ENCODE peak calls at places on chromosomes 1 and 21, in four cellular contexts. P is PC-9, W is K562, X is neural progenitor cell. E is an unnamed sample. For H3K36me3, the result is how much of the 10 kb centered on the place peaks cover.

GRCh38 chr1:181503130-181503810 is 20.0 kb downstream of the CACNA1E start:
- DNase-seq in P (no peak), W (no peak), X (no peak), E (no peak)

GRCh38 chr21:31132574-31133242 is 94.4 kb upstream of the KRTAP19-8 start:
- DNase-seq in P (no peak), W (no peak), X (no peak), E (no peak)

GRCh38 chr21:42219606-42220137 is 732 bp downstream of the ABCG1 start:
- DNase-seq in P (no peak), W (no peak), X (peak), E (peak)

GRCh38 chr1:235650341-235651169 is 971 bp upstream of the GNG4 start:
- DNase-seq in P (no peak), W (no peak), X (peak), E (peak)

GRCh38 chr1:179709841-179710329 is 33.2 kb upstream of the FAM163A start:
- DNase-seq in P (no peak), W (no peak), X (no peak), E (no peak)

GRCh38 chr1:93219443-93219842 is 38.9 kb downstream of the CCDC18 start:
- DNase-seq in P (no peak), W (no peak), X (no peak), E (no peak)

GRCh38 chr1:168102482-168102881 is 34.2 kb downstream of the GPR161 start:
- DNase-seq in P (no peak), W (no peak), X (no peak), E (no peak)

GRCh38 chr1:174995916-174996315 is 3.8 kb upstream of the CACYBP start:
- DNase-seq in P (no peak), W (no peak), X (no peak), E (no peak)

GRCh38 chr1:236150291-236150940 is 8.1 kb downstream of the GPR137B start:
- DNase-seq in P (no peak), W (no peak), X (no peak), E (no peak)

GRCh38 chr1:47963568-47963973 is 33.6 kb downstream of the TRABD2B start:
- DNase-seq in P (no peak), W (no peak), X (no peak), E (no peak)

GRCh38 chr1:24932284-24932683 is 2.2 kb upstream of the RUNX3 start:
- DNase-seq in P (no peak), W (peak), X (peak), E (peak)

GRCh38 chr1:4868521-4868920 is 214.1 kb downstream of the AJAP1 start:
- DNase-seq in P (no peak), W (no peak), X (no peak), E (no peak)

GRCh38 chr1:91597215-91597614 is 96.6 kb downstream of the CDC7 start:
- DNase-seq in P (no peak), W (no peak), X (no peak), E (no peak)

GRCh38 chr21:15289896-15290841 is 225.4 kb upstream of the NRIP1 start:
- DNase-seq in P (no peak), W (peak), X (peak), E (no peak)

GRCh38 chr1:34140011-34140676 is 24.9 kb downstream of the CSMD2 start:
- DNase-seq in P (no peak), W (no peak), X (no peak), E (no peak)

GRCh38 chr1:117093870-117094621 is 27.5 kb downstream of the TRIM45 start:
- DNase-seq in P (peak), W (peak), X (peak), E (no peak)

GRCh38 chr1:154413177-154413576 is 8.0 kb downstream of the IL6R start:
- DNase-seq in P (no peak), W (no peak), X (no peak), E (no peak)

GRCh38 chr21:16250282-16250681 is 520.5 kb downstream of the USP25 start:
- DNase-seq in P (no peak), W (no peak), X (no peak), E (no peak)

GRCh38 chr21:42262826-42263225 is 43.9 kb downstream of the ABCG1 start:
- DNase-seq in P (no peak), W (no peak), X (no peak), E (no peak)

GRCh38 chr1:43446881-43447835 is 6.6 kb downstream of the HYI start:
- DNase-seq in P (no peak), W (no peak), X (no peak), E (no peak)

GRCh38 chr1:183241446-183241845 is 55.4 kb downstream of the LAMC2 start:
- DNase-seq in P (no peak), W (no peak), X (no peak), E (no peak)

GRCh38 chr1:29453502-29454240 is 217.3 kb downstream of the PTPRU start:
- DNase-seq in P (peak), W (peak), X (peak), E (peak)

GRCh38 chr1:166907763-166908162 is 31.7 kb upstream of the TADA1 start:
- DNase-seq in P (no peak), W (no peak), X (no peak), E (no peak)

GRCh38 chr1:8708259-8708658 is 109.2 kb downstream of the RERE start:
- DNase-seq in P (no peak), W (no peak), X (no peak), E (no peak)

GRCh38 chr1:173395762-173396161 is 81.4 kb upstream of the PRDX6 start:
- DNase-seq in P (no peak), W (peak), X (no peak), E (no peak)

GRCh38 chr1:197352011-197352410 is 84.0 kb downstream of the CRB1 start:
- DNase-seq in P (no peak), W (no peak), X (no peak), E (no peak)

DNA sequence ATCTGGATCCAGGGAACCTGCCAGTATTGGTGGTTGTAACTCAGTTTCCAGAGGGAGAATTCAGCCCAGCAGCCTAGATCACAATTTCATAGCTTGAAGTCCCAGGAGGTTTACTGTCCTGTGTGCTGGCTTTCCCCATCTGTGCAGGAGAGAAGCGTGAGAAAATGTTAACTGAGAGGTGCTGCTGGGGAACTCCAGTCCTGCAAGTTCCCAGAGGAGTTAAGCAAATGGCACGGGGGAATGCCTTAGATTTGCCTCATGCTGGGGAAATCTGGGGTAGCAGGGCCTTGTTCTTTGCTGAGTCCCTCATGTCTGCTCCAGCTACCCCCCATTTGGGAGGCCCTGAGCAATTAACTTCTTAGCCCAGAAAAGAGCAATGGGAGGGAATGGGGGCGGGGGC is 25.1 kb upstream of the SLAMF6 start:
- DNase-seq in P (no peak), W (no peak), X (no peak), E (no peak)
- H3K36me3 ChIP-seq in P (under half), W (under half), X (under half), E (under half)

GRCh38 chr1:234515411-234515810 is 36.4 kb upstream of the TARBP1 start:
- DNase-seq in P (peak), W (no peak), X (no peak), E (no peak)
- H3K27ac ChIP-seq in P (peak), W (no peak), X (no peak), E (no peak)

GRCh38 chr1:238487931-238488330 is 597.2 kb upstream of the ZP4 start:
- DNase-seq in P (no peak), W (no peak), X (no peak), E (no peak)

GRCh38 chr1:238484121-238484520 is 593.4 kb upstream of the ZP4 start:
- DNase-seq in P (no peak), W (no peak), X (no peak), E (no peak)

GRCh38 chr1:238488406-238488805 is 597.7 kb upstream of the ZP4 start:
- DNase-seq in P (no peak), W (no peak), X (no peak), E (no peak)

GRCh38 chr1:238485906-238486219 is 595.1 kb upstream of the ZP4 start:
- DNase-seq in P (no peak), W (no peak), X (no peak), E (no peak)

GRCh38 chr1:238485062-238485905 is 594.6 kb upstream of the ZP4 start:
- DNase-seq in P (no peak), W (no peak), X (peak), E (no peak)
- H3K4me3 ChIP-seq in P (no peak), W (no peak), X (peak), E (no peak)

GRCh38 chr1:40268211-40268610 is 10.2 kb downstream of the ZMPSTE24 start:
- DNase-seq in P (no peak), W (no peak), X (no peak), E (no peak)
- H3K36me3 ChIP-seq in P (under half), W (half or more), X (under half), E (half or more)

DNA sequence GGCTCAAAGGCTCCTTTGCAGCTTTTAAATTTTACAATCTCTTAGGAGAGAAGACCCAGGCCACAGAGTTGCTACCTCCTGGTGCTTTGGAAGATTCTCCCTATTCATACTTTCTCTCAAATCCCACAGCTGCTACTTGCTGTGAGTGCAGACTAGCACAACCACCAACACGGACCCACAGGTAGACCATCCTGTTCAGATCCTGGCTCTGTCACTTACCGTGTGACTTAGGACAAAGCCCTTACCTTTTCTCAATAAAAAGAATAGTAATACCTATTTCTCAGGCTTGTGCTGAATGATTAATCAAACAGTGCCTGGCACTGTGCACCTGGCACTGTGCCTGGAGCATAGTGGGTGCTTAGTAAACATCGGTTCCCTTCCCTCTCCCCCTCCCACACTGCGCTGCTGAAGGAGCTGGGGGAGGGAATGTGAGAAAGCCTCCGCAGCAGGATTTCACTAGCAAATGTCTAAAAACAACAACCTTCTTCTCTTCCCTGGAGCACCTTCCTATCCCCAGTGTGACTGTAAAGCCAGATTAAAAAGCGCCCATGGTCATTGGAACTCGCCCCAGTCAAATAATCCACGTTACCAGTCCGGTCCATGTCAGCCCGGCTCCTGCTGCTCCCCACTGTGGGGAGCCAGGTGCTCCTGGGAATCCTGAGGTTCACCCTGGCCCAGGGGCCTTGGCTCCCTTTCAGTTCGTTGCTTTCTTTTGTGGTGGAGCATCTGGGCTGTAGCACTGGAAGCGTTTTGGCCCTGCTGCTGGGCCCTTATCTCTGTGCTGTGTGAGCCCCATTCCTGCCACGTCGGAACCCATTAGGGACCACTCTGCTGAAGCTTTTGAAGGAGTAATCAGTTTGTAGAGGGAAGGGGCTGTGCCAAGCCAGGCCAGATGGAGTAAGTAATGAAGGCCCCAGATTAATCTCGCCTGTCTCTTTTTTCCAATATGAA is 81.9 kb downstream of the PGM1 start:
- DNase-seq in P (no peak), W (no peak), X (no peak), E (peak)
- H3K27ac ChIP-seq in P (peak), W (no peak), X (no peak), E (peak)

GRCh38 chr1:74733616-74734484 is 898 bp downstream of the TYW3 start:
- DNase-seq in P (peak), W (peak), X (peak), E (peak)

GRCh38 chr1:74732960-74733615 is at the start of the genes CRYZ and TYW3:
- DNase-seq in P (peak), W (peak), X (no peak), E (peak)

GRCh38 chr1:74728736-74729135 is 4.1 kb downstream of the CRYZ start:
- DNase-seq in P (no peak), W (no peak), X (no peak), E (no peak)

GRCh38 chr1:74729741-74730478 is 2.9 kb downstream of the CRYZ start:
- DNase-seq in P (no peak), W (peak), X (no peak), E (no peak)

GRCh38 chr1:74731399-74732052 is 1.3 kb downstream of the CRYZ start:
- DNase-seq in P (no peak), W (peak), X (no peak), E (no peak)
- H3K4me3 ChIP-seq in P (peak), W (peak), X (no peak), E (no peak)

DNA sequence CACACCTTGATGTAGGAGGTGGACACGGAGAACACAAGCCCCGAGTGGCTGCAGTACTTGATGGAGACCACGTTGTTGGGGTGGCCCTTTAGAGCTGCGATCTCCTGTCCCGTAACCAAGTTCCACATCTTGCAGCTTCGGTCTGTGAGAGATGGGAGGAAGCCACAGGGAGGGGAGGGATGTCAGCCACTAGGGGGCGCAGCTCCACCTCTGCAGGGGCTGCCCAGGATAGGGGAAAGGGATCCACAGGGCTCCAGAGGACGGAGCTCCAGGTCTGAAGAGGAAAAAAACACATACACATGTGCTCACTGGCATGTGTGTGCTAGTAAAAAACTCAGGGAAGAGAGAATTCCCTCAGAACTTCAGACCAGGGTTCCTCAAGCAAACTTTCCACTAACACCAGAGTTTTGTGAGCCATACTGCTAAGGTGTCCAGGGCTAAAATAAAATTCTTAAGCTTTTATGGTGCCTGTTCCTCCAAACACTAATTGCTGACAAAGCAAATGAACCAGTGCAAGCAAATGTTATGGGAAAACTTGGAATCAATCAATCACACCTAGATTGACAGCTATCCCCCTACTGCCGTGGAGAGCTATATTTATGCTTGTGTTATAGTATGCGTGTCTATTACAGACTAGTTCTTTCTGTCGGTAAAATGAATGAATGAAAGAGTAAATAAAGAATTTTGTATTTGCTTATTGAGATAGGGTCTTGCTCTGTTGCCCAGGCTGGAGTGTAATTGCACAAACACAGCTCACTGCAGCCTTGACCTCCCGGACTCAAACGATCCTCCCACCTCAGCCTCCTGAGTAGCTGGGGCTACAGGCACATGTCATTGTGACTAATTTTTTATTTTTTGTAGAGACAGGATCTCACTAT is 43.7 kb downstream of the KIF21B start:
- DNase-seq in P (peak), W (peak), X (peak), E (peak)
- H3K36me3 ChIP-seq in P (under half), W (under half), X (under half), E (half or more)

DNA sequence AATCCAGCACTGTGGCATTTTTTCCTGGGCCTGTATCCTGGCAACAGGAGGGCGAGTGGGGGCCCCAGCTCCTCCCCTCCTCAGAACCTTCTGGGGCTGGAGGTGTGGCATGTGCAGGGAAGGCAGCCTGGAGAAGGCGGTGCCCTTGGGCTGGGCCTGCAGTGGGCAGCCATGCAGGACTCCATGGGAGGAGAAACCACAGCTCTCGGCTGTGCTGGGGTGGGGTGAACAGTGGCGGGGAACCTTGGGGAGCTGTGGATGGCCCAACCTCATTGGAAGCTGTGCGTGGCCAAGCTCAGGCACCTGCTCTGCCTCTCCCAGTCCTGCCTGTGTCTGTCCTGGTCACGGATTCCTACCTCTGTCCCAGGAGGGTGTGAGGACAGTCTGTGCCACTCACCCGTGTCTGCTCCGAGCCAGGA is 15.7 kb downstream of the COL18A1 start:
- DNase-seq in P (no peak), W (no peak), X (no peak), E (peak)
- H3K27ac ChIP-seq in P (no peak), W (no peak), X (no peak), E (no peak)

DNA sequence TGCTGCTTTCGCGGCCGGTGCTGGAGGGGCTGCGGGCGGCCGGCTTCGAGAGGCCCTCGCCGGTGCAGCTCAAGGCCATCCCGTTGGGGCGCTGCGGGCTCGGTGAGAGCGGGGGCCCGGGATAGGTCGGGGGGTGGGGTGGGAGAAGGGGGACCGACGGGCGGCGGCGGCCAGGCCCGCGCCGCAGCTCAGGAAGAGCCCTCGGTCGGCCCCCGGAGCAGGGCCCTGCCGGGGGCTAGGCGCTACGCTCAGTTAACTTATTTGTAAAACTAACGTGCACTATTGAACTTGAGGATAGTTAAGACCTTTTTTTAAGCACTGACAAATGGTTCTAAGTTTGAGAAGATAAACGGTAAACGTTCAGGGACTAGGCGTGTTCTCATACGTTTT is 418 bp downstream of the DDX20 start:
- DNase-seq in P (no peak), W (no peak), X (no peak), E (no peak)
- H3K4me3 ChIP-seq in P (peak), W (peak), X (peak), E (peak)